ENCODE peak calls at places on chromosomes 1 and 21, in ten cellular contexts. W, E, A, R, M, L, B, Q, S and D are unnamed samples.

GRCh38 chr1:202592141-202592540 is 118.1 kb downstream of the SYT2 start:
- DNase-seq in W (no peak), E (no peak), A (no peak), R (no peak), M (no peak), L (no peak), B (no peak), Q (no peak), S (no peak), D (no peak)

GRCh38 chr21:45390831-45391742 is 13.9 kb upstream of the COL18A1 start:
- DNase-seq in W (no peak), E (peak; percentile 10), A (no peak), R (no peak), M (no peak), L (no peak), B (no peak), Q (no peak), S (no peak), D (no peak)

GRCh38 chr1:231376101-231376500 is 38.0 kb downstream of the SPRTN start:
- DNase-seq in W (no peak), E (no peak), A (no peak), R (no peak), M (no peak), L (no peak), B (no peak), Q (no peak), S (no peak), D (no peak)

GRCh38 chr1:233326995-233327937 is at the start of gene MAP3K21:
- DNase-seq in W (peak; percentile 89), E (peak; percentile 91), A (peak; percentile 84), R (peak; percentile 76), M (no peak), L (no peak), B (peak; percentile 83), Q (peak; percentile 91), S (peak; percentile 91), D (no peak)

GRCh38 chr1:240847330-240847729 is 235.4 kb upstream of the GREM2 start:
- DNase-seq in W (no peak), E (no peak), A (no peak), R (no peak), M (no peak), L (no peak), B (no peak), Q (no peak), S (no peak), D (no peak)

GRCh38 chr1:203593143-203593542 is 33.5 kb upstream of the ATP2B4 start:
- DNase-seq in W (no peak), E (no peak), A (no peak), R (no peak), M (no peak), L (no peak), B (no peak), Q (no peak), S (no peak), D (no peak)

GRCh38 chr1:110316735-110317134 is 22.4 kb upstream of the RBM15 start:
- DNase-seq in W (no peak), E (no peak), A (no peak), R (no peak), M (no peak), L (no peak), B (no peak), Q (no peak), S (no peak), D (no peak)

GRCh38 chr1:44296067-44296466 is 59.0 kb downstream of the ERI3 start:
- DNase-seq in W (no peak), E (no peak), A (no peak), R (no peak), M (no peak), L (no peak), B (no peak), Q (no peak), S (no peak), D (no peak)

GRCh38 chr1:197448390-197448789 is 180.3 kb downstream of the CRB1 start:
- DNase-seq in W (no peak), E (no peak), A (no peak), R (no peak), M (no peak), L (no peak), B (no peak), Q (no peak), S (no peak), D (no peak)